ENCODE peak calls at places on chromosomes 11 and 22, in nine cellular contexts. B is T-helper 2 cell; P is cardiac septum; Y is stimulated activated CD8-positive, alpha-beta memory T cell treated with anti-CD3 and anti-CD28 coated beads, Interleukin-12 subunit alpha, Interleukin-12 subunit beta, amount 100 ng/mL, for 1 hour; R is iPS-NIHi11; I is T-helper 1 cell; L is right atrium auricular region; U is neural progenitor cell; V is left lung. H is an unnamed sample.

GRCh38 chr22:41576877-41577276 is 12.8 kb downstream of the PMM1 start:
- DNase-seq in B (no peak), P (no peak), Y (no peak), R (peak; percentile 91), I (no peak), L (no peak), U (peak; percentile 86), V (no peak), H (peak; percentile 46)

GRCh38 chr22:29765905-29766631 is 739 bp downstream of the ZMAT5 start:
- DNase-seq in B (peak; percentile 5), P (no peak), Y (peak; percentile 6), R (no peak), I (no peak), L (no peak), U (no peak), V (no peak), H (peak; percentile 46)

GRCh38 chr11:83538286-83538685 is 252.1 kb upstream of the CCDC90B start:
- DNase-seq in B (no peak), P (no peak), Y (no peak), R (no peak), I (no peak), L (no peak), U (no peak), V (no peak), H (no peak)

GRCh38 chr11:68661014-68661413 is 23.3 kb upstream of the GAL start:
- DNase-seq in B (no peak), P (peak; percentile 74), Y (no peak), R (no peak), I (no peak), L (no peak), U (no peak), V (no peak), H (no peak)

GRCh38 chr22:20118572-20119020 is 1.6 kb upstream of the TRMT2A start:
- DNase-seq in B (no peak), P (no peak), Y (no peak), R (no peak), I (no peak), L (no peak), U (peak; percentile 27), V (no peak), H (peak; percentile 41)

GRCh38 chr22:43136255-43136654 is 6.9 kb downstream of the MCAT start:
- DNase-seq in B (peak; percentile 21), P (no peak), Y (peak; percentile 16), R (peak; percentile 88), I (peak; percentile 17), L (no peak), U (peak; percentile 60), V (no peak), H (peak; percentile 56)

GRCh38 chr22:35434061-35434750 is 34.3 kb downstream of the MCM5 start:
- DNase-seq in B (no peak), P (no peak), Y (no peak), R (no peak), I (no peak), L (no peak), U (no peak), V (no peak), H (no peak)

GRCh38 chr22:39457546-39458442 is 982 bp downstream of the MGAT3 start:
- DNase-seq in B (no peak), P (no peak), Y (no peak), R (peak; percentile 71), I (no peak), L (no peak), U (peak; percentile 60), V (no peak), H (no peak)

GRCh38 chr11:1863352-1864215 is 10.7 kb downstream of the LSP1 start:
- DNase-seq in B (no peak), P (no peak), Y (no peak), R (peak; percentile 91), I (no peak), L (peak; percentile 90), U (peak; percentile 84), V (peak; percentile 83), H (peak; percentile 18)

GRCh38 chr11:1727861-1728260 is 22.5 kb downstream of the IFITM10 start:
- DNase-seq in B (no peak), P (no peak), Y (no peak), R (no peak), I (no peak), L (no peak), U (no peak), V (no peak), H (no peak)

GRCh38 chr11:103808246-103808645 is 228.2 kb upstream of the DDI1 start:
- DNase-seq in B (no peak), P (no peak), Y (no peak), R (no peak), I (no peak), L (no peak), U (no peak), V (no peak), H (no peak)

GRCh38 chr22:49784630-49784971 is 43.1 kb downstream of the BRD1 start:
- DNase-seq in B (no peak), P (no peak), Y (no peak), R (no peak), I (no peak), L (no peak), U (no peak), V (no peak), H (no peak)

GRCh38 chr11:118139578-118139977 is 13.0 kb downstream of the SCN4B start:
- DNase-seq in B (no peak), P (no peak), Y (no peak), R (no peak), I (no peak), L (no peak), U (no peak), V (no peak), H (no peak)

GRCh38 chr22:39682994-39683393 is 112.4 kb downstream of the CACNA1I start:
- DNase-seq in B (no peak), P (no peak), Y (no peak), R (no peak), I (no peak), L (no peak), U (no peak), V (no peak), H (no peak)

GRCh38 chr11:102495161-102496042 is 35.1 kb downstream of the MMP7 start:
- DNase-seq in B (peak; percentile 11), P (no peak), Y (peak; percentile 33), R (peak; percentile 64), I (peak; percentile 19), L (no peak), U (peak; percentile 80), V (no peak), H (peak; percentile 36)

GRCh38 chr11:2788751-2789140 is 89.0 kb upstream of the KCNQ1OT1 start:
- DNase-seq in B (peak; percentile 1), P (no peak), Y (no peak), R (no peak), I (no peak), L (peak; percentile 49), U (no peak), V (peak; percentile 25), H (no peak)

GRCh38 chr11:22521226-22521625 is 104.4 kb downstream of the FANCF start:
- DNase-seq in B (no peak), P (no peak), Y (no peak), R (no peak), I (no peak), L (no peak), U (no peak), V (no peak), H (no peak)

GRCh38 chr11:116644948-116645305 is 127.9 kb downstream of the BUD13 start:
- DNase-seq in B (no peak), P (no peak), Y (no peak), R (peak; percentile 56), I (no peak), L (no peak), U (peak; percentile 26), V (no peak), H (no peak)

GRCh38 chr11:130785376-130786110 is 130.7 kb downstream of the SNX19 start:
- DNase-seq in B (no peak), P (no peak), Y (no peak), R (peak; percentile 46), I (no peak), L (no peak), U (peak; percentile 66), V (no peak), H (no peak)

H was measured in DND-41.